ENCODE peak calls at places on chromosome 13, in six cellular contexts. E, I, N, L, C and T are unnamed samples.

GRCh38 chr13:51286135-51287002 is 53.1 kb upstream of the SERPINE3 start:
- DNase-seq in N (peak), L (peak), E (peak), C (peak), I (peak), T (peak)

GRCh38 chr13:28716511-28716910 is 2.3 kb downstream of the SLC46A3 start:
- DNase-seq in I (no peak), C (peak), N (peak), E (no peak), L (no peak), T (peak)

GRCh38 chr13:33285420-33286124 is at the start of gene STARD13:
- DNase-seq in E (peak), N (peak), L (no peak), C (peak), I (peak), T (peak)

GRCh38 chr13:113066746-113067145 is 38.8 kb upstream of the F7 start:
- DNase-seq in C (no peak), E (no peak), L (no peak), N (no peak), I (no peak), T (no peak)

GRCh38 chr13:106477303-106477702 is 58.2 kb downstream of the EFNB2 start:
- DNase-seq in C (no peak), E (no peak), I (no peak), N (no peak), L (no peak), T (no peak)

GRCh38 chr13:114230117-114230516 is 4.6 kb upstream of the CDC16 start:
- DNase-seq in I (no peak), E (peak), N (no peak), C (no peak), L (no peak), T (no peak)

GRCh38 chr13:65787087-65787486 is 1443.0 kb downstream of the PCDH9 start:
- DNase-seq in E (no peak), L (no peak), C (no peak), I (no peak), N (no peak), T (peak)

GRCh38 chr13:106036870-106037269 is 498.6 kb downstream of the EFNB2 start:
- DNase-seq in E (peak), N (peak), I (no peak), C (no peak), L (no peak), T (no peak)

GRCh38 chr13:80707000-80707983 is 366.4 kb upstream of the SPRY2 start:
- DNase-seq in I (no peak), N (no peak), C (no peak), E (no peak), L (no peak), T (no peak)

GRCh38 chr13:85590231-85590931 is 208.8 kb downstream of the SLITRK6 start:
- DNase-seq in L (no peak), N (peak), C (no peak), I (no peak), E (no peak), T (no peak)

GRCh38 chr13:110388141-110388943 is 81.3 kb downstream of the COL4A2 start:
- DNase-seq in N (peak), E (peak), C (no peak), L (no peak), I (peak), T (peak)

GRCh38 chr13:110650436-110650835 is 35.1 kb downstream of the NAXD start:
- DNase-seq in C (peak), E (no peak), N (no peak), L (no peak), I (no peak), T (no peak)

GRCh38 chr13:99985886-99986527 is 4.4 kb downstream of the ZIC2 start:
- DNase-seq in I (no peak), N (no peak), C (no peak), L (no peak), E (peak), T (no peak)

GRCh38 chr13:52879950-52880650 is 31.7 kb upstream of the PCDH8 start:
- DNase-seq in E (no peak), N (no peak), I (no peak), L (no peak), C (no peak), T (no peak)

GRCh38 chr13:98285317-98285716 is 108.2 kb upstream of the RNF113B start:
- DNase-seq in N (peak), L (no peak), I (no peak), E (no peak), C (no peak), T (peak)

GRCh38 chr13:113151745-113152707 is 6.4 kb upstream of the PROZ start:
- DNase-seq in L (no peak), N (no peak), I (no peak), C (no peak), E (no peak), T (no peak)

GRCh38 chr13:40494932-40495619 is 171.4 kb downstream of the FOXO1 start:
- DNase-seq in L (no peak), C (no peak), I (no peak), N (no peak), E (no peak), T (no peak)

GRCh38 chr13:113224486-113224885 is 15.1 kb downstream of the CUL4A start:
- DNase-seq in C (no peak), I (no peak), N (no peak), E (no peak), L (no peak), T (no peak)

GRCh38 chr13:32024750-32025149 is 6.8 kb upstream of the FRY start:
- DNase-seq in N (no peak), C (no peak), L (no peak), E (no peak), I (no peak), T (no peak)

GRCh38 chr13:113474179-113474578 is 16.3 kb downstream of the DCUN1D2 start:
- DNase-seq in I (no peak), C (no peak), E (peak), N (no peak), L (no peak), T (no peak)

GRCh38 chr13:27516103-27516502 is 65.7 kb upstream of the MTIF3 start:
- DNase-seq in C (no peak), I (no peak), E (no peak), N (no peak), L (no peak), T (no peak)

GRCh38 chr13:95623141-95623540 is 21.4 kb downstream of the DZIP1 start:
- DNase-seq in N (no peak), L (no peak), E (no peak), I (no peak), C (no peak), T (no peak)

GRCh38 chr13:25180795-25181537 is 8.9 kb upstream of the AMER2 start:
- DNase-seq in I (no peak), L (no peak), N (no peak), E (no peak), C (no peak), T (no peak)

GRCh38 chr13:75170321-75170720 is 311.6 kb downstream of the TBC1D4 start:
- DNase-seq in E (no peak), C (no peak), I (no peak), N (no peak), L (no peak), T (no peak)

GRCh38 chr13:75693227-75693626 is 57.1 kb downstream of the LMO7 start:
- DNase-seq in I (no peak), L (no peak), E (no peak), C (no peak), N (no peak), T (no peak)

GRCh38 chr13:27601771-27602170 is 18.6 kb downstream of the LNX2 start:
- DNase-seq in C (no peak), L (no peak), E (no peak), N (no peak), I (no peak), T (no peak)

GRCh38 chr13:110226051-110226562 is 80.8 kb downstream of the COL4A1 start:
- DNase-seq in E (no peak), I (no peak), L (no peak), C (no peak), N (peak), T (peak)

GRCh38 chr13:112103971-112104872 is 37.3 kb downstream of the SOX1 start:
- DNase-seq in L (no peak), I (no peak), E (no peak), N (no peak), C (no peak), T (no peak)

GRCh38 chr13:34654682-34655081 is 287.4 kb upstream of the NBEA start:
- DNase-seq in E (no peak), C (no peak), N (no peak), I (no peak), L (no peak), T (no peak)

GRCh38 chr13:114099918-114100445 is 32.4 kb downstream of the RASA3 start:
- DNase-seq in E (peak), I (no peak), L (no peak), C (peak), N (peak), T (no peak)

GRCh38 chr13:113834496-113835200 is 29.2 kb downstream of the GAS6 start:
- DNase-seq in E (no peak), C (no peak), N (no peak), L (no peak), I (no peak), T (no peak)

GRCh38 chr13:28805193-28805819 is 14.8 kb upstream of the MTUS2 start:
- DNase-seq in N (no peak), C (no peak), L (no peak), E (peak), I (no peak), T (no peak)

GRCh38 chr13:60112771-60113170 is 51.0 kb downstream of the DIAPH3 start:
- DNase-seq in L (no peak), C (no peak), I (no peak), E (no peak), N (peak), T (peak)

GRCh38 chr13:110298566-110299321 is 8.2 kb downstream of the COL4A1 start:
- DNase-seq in L (no peak), E (no peak), N (no peak), I (no peak), C (no peak), T (no peak)

GRCh38 chr13:48304132-48304876 is 753 bp downstream of the RB1 start:
- DNase-seq in C (peak), L (no peak), I (no peak), E (peak), N (peak), T (peak)

GRCh38 chr13:77580748-77581147 is 45.2 kb downstream of the SCEL start:
- DNase-seq in L (no peak), I (no peak), C (no peak), N (no peak), E (no peak), T (no peak)

GRCh38 chr13:110546933-110547332 is 14.6 kb downstream of the RAB20 start:
- DNase-seq in N (peak), I (no peak), E (no peak), L (no peak), C (peak), T (peak)

GRCh38 chr13:22050951-22051563 is 380.2 kb downstream of the FGF9 start:
- DNase-seq in C (no peak), I (no peak), N (no peak), L (no peak), E (no peak), T (no peak)